ENCODE peak calls at places on chromosomes 1 and 21, in nine cellular contexts. G is uterus, D is T-helper 22 cell, N is ACHN, L is HCEC 1CT, U is AG08396, C is tibial artery, X is choroid plexus epithelial cell, F is PC-3. O is an unnamed sample.

GRCh38 chr1:215891266-215891665 is 324.2 kb downstream of the KCTD3 start:
- DNase-seq in N (no peak), F (no peak), C (no peak), D (no peak), U (no peak), X (no peak), L (peak), G (no peak), O (no peak)

GRCh38 chr21:37257967-37258877 is 8.9 kb downstream of the VPS26C start:
- DNase-seq in C (no peak), G (peak), N (peak), U (peak), D (peak), F (peak), X (peak), L (peak), O (peak)

GRCh38 chr1:183281553-183282091 is 95.6 kb downstream of the LAMC2 start:
- DNase-seq in C (peak), L (peak), N (peak), G (peak), U (peak), X (peak), D (no peak), F (peak), O (peak)

GRCh38 chr21:24045775-24046215 is 1561.5 kb downstream of the MRPL39 start:
- DNase-seq in U (no peak), X (peak), F (peak), D (no peak), G (peak), C (peak), L (no peak), N (peak), O (peak)

GRCh38 chr1:28580706-28581530 is 11.1 kb upstream of the RAB42 start:
- DNase-seq in G (no peak), U (peak), L (peak), X (peak), D (peak), N (no peak), F (peak), C (no peak), O (no peak)

GRCh38 chr1:102838016-102838415 is 270.3 kb downstream of the COL11A1 start:
- DNase-seq in U (no peak), C (no peak), X (no peak), F (peak), G (no peak), L (peak), D (no peak), N (no peak), O (no peak)

GRCh38 chr1:47059376-47059775 is 7.7 kb upstream of the CYP4Z1 start:
- DNase-seq in N (no peak), L (no peak), U (no peak), C (no peak), X (no peak), G (no peak), D (no peak), F (no peak), O (no peak)

GRCh38 chr1:37861151-37861550 is 1.8 kb upstream of the MTF1 start:
- DNase-seq in D (no peak), C (no peak), F (peak), N (no peak), L (no peak), X (no peak), G (no peak), U (no peak), O (no peak)

GRCh38 chr1:216815239-216815955 is 92.2 kb upstream of the ESRRG start:
- DNase-seq in L (peak), C (no peak), D (no peak), G (no peak), U (peak), F (no peak), N (no peak), X (peak), O (no peak)

GRCh38 chr1:59375321-59376220 is 78.7 kb downstream of the FGGY start:
- DNase-seq in D (no peak), U (peak), X (peak), C (no peak), N (peak), F (peak), G (no peak), L (peak), O (peak)

GRCh38 chr1:85259118-85259865 is at the start of gene C1orf52:
- DNase-seq in U (peak), G (peak), C (peak), D (peak), X (peak), L (peak), F (peak), N (peak), O (peak)

GRCh38 chr1:119794856-119795255 is 16.4 kb downstream of the REG4 start:
- DNase-seq in N (no peak), L (no peak), D (no peak), G (no peak), C (no peak), X (no peak), F (no peak), U (no peak), O (no peak)

GRCh38 chr1:28308750-28309149 is 20.1 kb upstream of the MED18 start:
- DNase-seq in N (no peak), U (no peak), C (no peak), L (no peak), X (no peak), F (no peak), D (no peak), G (no peak), O (no peak)

GRCh38 chr1:173295995-173296394 is 88.9 kb upstream of the TNFSF4 start:
- DNase-seq in F (no peak), N (no peak), L (peak), G (no peak), C (no peak), D (no peak), U (no peak), X (peak), O (no peak)

GRCh38 chr1:99745684-99746083 is 20.8 kb downstream of the FRRS1 start:
- DNase-seq in L (no peak), G (no peak), U (no peak), F (no peak), N (no peak), X (no peak), D (no peak), C (no peak), O (no peak)

GRCh38 chr1:96445296-96445695 is 276.3 kb upstream of the PTBP2 start:
- DNase-seq in U (no peak), F (no peak), X (no peak), N (no peak), D (no peak), L (peak), G (no peak), C (no peak), O (no peak)